ENCODE peak calls at places on chromosomes 7 and 10, in four cellular contexts. A is astrocyte of the spinal cord, E is tibial artery, B is AG04450. D is an unnamed sample.

GRCh38 chr7:22569586-22570321 is 69.8 kb upstream of the STEAP1B start:
- DNase-seq in E (no peak), B (no peak), A (peak), D (peak)

GRCh38 chr7:149414745-149415390 is 46.0 kb downstream of the ZNF777 start:
- DNase-seq in A (peak), E (peak), B (peak), D (peak)

GRCh38 chr7:101378808-101379207 is 16.1 kb downstream of the COL26A1 start:
- DNase-seq in E (no peak), A (no peak), B (no peak), D (peak)

GRCh38 chr7:128108641-128109423 is 77.6 kb upstream of the LRRC4 start:
- DNase-seq in E (peak), B (no peak), A (no peak), D (no peak)

GRCh38 chr7:2478387-2478760 is 2.2 kb upstream of the GRIFIN start:
- DNase-seq in E (no peak), A (peak), B (no peak), D (peak)

GRCh38 chr7:150685219-150686029 is at the start of gene GIMAP2:
- DNase-seq in E (no peak), A (peak), B (no peak), D (peak)

GRCh38 chr10:14571866-14572507 is 202.7 kb downstream of the FAM107B start:
- DNase-seq in A (peak), E (peak), B (no peak), D (peak)

GRCh38 chr7:27936244-27937102 is 196.5 kb downstream of the TAX1BP1 start:
- DNase-seq in E (no peak), A (no peak), B (no peak), D (no peak)

GRCh38 chr7:151459726-151460473 is 20.0 kb upstream of the CRYGN start:
- DNase-seq in E (peak), B (peak), A (peak), D (peak)

GRCh38 chr10:51718804-51719291 is 19.5 kb upstream of the CSTF2T start:
- DNase-seq in B (peak), A (no peak), E (no peak), D (peak)

GRCh38 chr10:18136056-18136916 is 3.9 kb upstream of the CACNB2 start:
- DNase-seq in E (no peak), A (no peak), B (no peak), D (no peak)

GRCh38 chr7:155380986-155381851 is 76.7 kb upstream of the EN2 start:
- DNase-seq in B (no peak), A (no peak), E (no peak), D (no peak)
- H3K4me3 ChIP-seq in B (no peak), A (no peak), E (peak), D (no peak)

DNA sequence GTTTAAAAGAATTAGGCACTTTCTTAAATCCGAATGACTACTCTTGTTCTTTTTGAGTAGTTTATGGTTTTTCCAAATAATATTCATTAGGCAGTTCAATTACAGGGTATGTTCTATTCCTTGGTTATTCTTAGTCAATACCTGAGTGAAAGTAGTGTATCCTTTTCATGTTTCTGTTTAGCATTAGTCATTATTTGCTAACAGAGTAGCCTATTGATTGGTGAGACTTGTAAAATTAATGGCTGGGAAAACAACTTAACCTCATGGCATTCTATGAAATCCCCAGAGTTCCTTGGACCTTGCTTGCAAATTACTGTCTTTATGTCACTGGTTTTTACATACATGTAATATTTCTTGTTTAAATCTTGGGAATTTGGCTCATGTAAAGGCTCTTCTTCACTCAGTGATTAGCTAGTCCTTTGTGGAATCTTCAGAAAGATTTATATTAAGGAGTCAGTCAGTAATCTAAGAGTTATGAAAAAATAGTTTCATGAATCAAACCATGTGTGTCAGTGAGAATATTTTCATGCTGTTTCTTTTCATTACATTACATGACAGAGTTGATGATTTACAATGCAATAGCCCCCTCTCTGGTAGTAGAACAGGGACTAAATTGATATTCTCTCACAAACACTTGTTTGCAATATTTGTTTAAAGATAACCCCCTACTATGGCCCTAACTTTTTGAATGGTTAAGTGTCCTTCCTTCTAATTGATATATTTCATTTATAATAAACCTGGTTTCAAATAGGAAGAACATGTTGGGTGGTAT is 81.5 kb upstream of the LRRTM3 start:
- DNase-seq in A (no peak), B (no peak), E (no peak), D (peak)
- TF ChIP-seq CTCF in A (peak), B (peak), E (no peak), D (peak)

GRCh38 chr7:4707980-4708411 is 25.9 kb downstream of the FOXK1 start:
- DNase-seq in E (no peak), A (no peak), B (no peak), D (no peak)
- H3K4me3 ChIP-seq in E (no peak), A (no peak), B (no peak), D (no peak)

GRCh38 chr7:73429218-73429617 is 4.4 kb upstream of the FZD9 start:
- DNase-seq in E (no peak), A (peak), B (no peak), D (no peak)

GRCh38 chr7:73429622-73430505 is 3.7 kb upstream of the FZD9 start:
- DNase-seq in A (no peak), E (no peak), B (no peak), D (no peak)

GRCh38 chr7:73427902-73428696 is 5.5 kb upstream of the FZD9 start:
- DNase-seq in B (no peak), E (no peak), A (no peak), D (no peak)

GRCh38 chr7:73431041-73431835 is 2.3 kb upstream of the FZD9 start:
- DNase-seq in E (no peak), B (no peak), A (no peak), D (no peak)

GRCh38 chr7:73428697-73429005 is 4.9 kb upstream of the FZD9 start:
- DNase-seq in B (no peak), E (no peak), A (no peak), D (no peak)
- TF ChIP-seq CTCF in B (no peak), E (no peak), A (no peak), D (no peak)

GRCh38 chr10:5902511-5903274 is 12.7 kb downstream of the FBH1 start:
- DNase-seq in B (no peak), A (no peak), E (peak), D (no peak)
- H3K4me3 ChIP-seq in B (no peak), A (no peak), E (no peak), D (no peak)

GRCh38 chr10:89853796-89854195 is 152.4 kb downstream of the KIF20B start:
- DNase-seq in E (no peak), A (no peak), B (no peak), D (no peak)

GRCh38 chr10:89857399-89857798 is 156.0 kb downstream of the KIF20B start:
- DNase-seq in B (no peak), A (no peak), E (no peak), D (no peak)

GRCh38 chr10:89852872-89853271 is 151.5 kb downstream of the KIF20B start:
- DNase-seq in B (no peak), E (no peak), A (no peak), D (no peak)
- TF ChIP-seq CTCF in B (peak), E (no peak), A (no peak), D (no peak)

DNA sequence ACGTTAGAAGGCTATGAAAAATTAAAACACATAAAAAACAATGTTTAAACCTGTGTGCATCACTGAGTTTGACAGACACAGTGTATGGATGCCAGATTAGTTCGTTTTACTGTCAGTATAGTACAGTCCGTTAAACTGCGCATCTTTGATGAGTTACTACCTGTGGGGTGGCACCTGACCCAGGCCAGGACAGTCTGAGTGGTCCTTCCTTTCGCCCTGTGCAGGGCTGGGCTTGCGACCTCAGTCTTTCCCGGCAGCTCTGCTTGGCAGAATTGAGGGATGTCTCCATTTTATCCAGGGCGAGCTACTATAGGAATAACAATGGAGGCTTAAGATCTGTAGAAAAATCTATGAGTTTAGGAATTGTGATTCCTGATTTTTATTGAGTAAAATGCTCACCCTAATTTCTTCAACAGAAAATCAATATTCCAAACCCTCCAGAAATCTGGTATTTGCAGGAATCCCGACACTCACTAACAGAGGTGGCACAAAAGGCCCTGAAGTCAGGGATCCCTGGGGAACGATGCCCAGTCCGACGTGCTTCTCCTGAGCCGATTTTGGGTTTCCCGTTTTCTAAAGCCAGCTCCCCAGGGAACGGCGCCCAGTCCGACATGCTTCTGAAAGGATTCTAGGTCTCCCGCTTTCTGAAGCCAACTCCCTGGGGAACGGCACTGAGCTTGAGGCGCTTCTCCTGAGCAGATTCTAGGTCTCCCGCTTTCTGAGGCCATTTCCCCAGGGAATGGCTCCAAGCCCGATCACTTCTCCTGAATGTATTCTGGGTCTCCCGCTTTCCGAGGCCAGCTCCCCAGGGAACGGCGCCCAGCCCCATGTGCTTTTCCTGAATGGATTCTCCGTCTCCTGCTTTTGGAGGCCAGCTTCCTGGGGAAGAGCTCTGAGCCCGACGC is 377.6 kb downstream of the DNAJB6 start:
- DNase-seq in B (no peak), A (no peak), E (peak), D (no peak)
- H3K4me3 ChIP-seq in B (no peak), A (no peak), E (no peak), D (no peak)